ENCODE peak calls at places on chromosomes 13 and 19, in seven cellular contexts. X is right cardiac atrium, A is thoracic aorta, G is HCT116, L is body of pancreas, S is endothelial cell of umbilical vein, Z is right atrium auricular region. Q is an unnamed sample.
A peak's percentile ranks its signal among the peaks of the same experiment; 100 is the strongest.

GRCh38 chr13:109789262-109789661 is 2.9 kb upstream of the IRS2 start:
- DNase-seq in S (no peak), L (peak; percentile 58), A (no peak), G (no peak), X (peak; percentile 57), Z (no peak), Q (no peak)

GRCh38 chr13:40187324-40187795 is 479.1 kb downstream of the FOXO1 start:
- DNase-seq in Z (no peak), X (no peak), A (no peak), L (no peak), G (no peak), S (no peak), Q (no peak)

GRCh38 chr13:40495620-40496001 is 170.8 kb downstream of the FOXO1 start:
- DNase-seq in A (no peak), X (no peak), L (no peak), Z (no peak), S (peak; percentile 28), G (no peak), Q (no peak)

GRCh38 chr19:45231891-45232290 is 13.3 kb downstream of the EXOC3L2 start:
- DNase-seq in X (no peak), G (no peak), L (no peak), A (no peak), Z (no peak), S (no peak), Q (no peak)

GRCh38 chr19:45471866-45472556 is 4.2 kb downstream of the FOSB start:
- DNase-seq in S (no peak), Z (no peak), A (no peak), X (no peak), L (no peak), G (no peak), Q (no peak)

GRCh38 chr13:33799950-33800592 is 17.9 kb upstream of the RFC3 start:
- DNase-seq in L (no peak), G (peak; percentile 12), X (no peak), S (peak; percentile 67), A (no peak), Z (no peak), Q (no peak)

GRCh38 chr13:34640179-34640929 is 301.7 kb upstream of the NBEA start:
- DNase-seq in L (no peak), A (no peak), X (no peak), G (no peak), S (no peak), Z (no peak), Q (no peak)

GRCh38 chr13:30844548-30845296 is 61.3 kb upstream of the MEDAG start:
- DNase-seq in S (no peak), G (no peak), X (no peak), A (no peak), L (no peak), Z (no peak), Q (no peak)

GRCh38 chr19:29660835-29661234 is 4.4 kb upstream of the PLEKHF1 start:
- DNase-seq in A (no peak), X (peak; percentile 29), G (no peak), L (no peak), S (no peak), Z (no peak), Q (no peak)

GRCh38 chr19:7692417-7693088 is 9.4 kb downstream of the FCER2 start:
- DNase-seq in G (no peak), X (no peak), S (no peak), L (no peak), A (no peak), Z (no peak), Q (no peak)

GRCh38 chr13:74273591-74273990 is 139.4 kb upstream of the KLF12 start:
- DNase-seq in S (no peak), L (no peak), X (no peak), A (no peak), G (no peak), Z (no peak), Q (no peak)

GRCh38 chr19:28883241-28883693 is 329.7 kb downstream of the UQCRFS1 start:
- DNase-seq in X (peak; percentile 71), G (no peak), Z (no peak), S (no peak), A (no peak), L (no peak), Q (peak; percentile 52)

GRCh38 chr13:72505376-72505775 is 222.1 kb downstream of the MZT1 start:
- DNase-seq in L (no peak), S (no peak), G (no peak), Z (no peak), X (no peak), A (no peak), Q (no peak)

GRCh38 chr13:33441015-33441414 is 155.5 kb upstream of the STARD13 start:
- DNase-seq in X (no peak), Z (no peak), G (peak; percentile 15), A (no peak), S (peak; percentile 12), L (peak; percentile 63), Q (peak; percentile 23)

GRCh38 chr13:49444517-49445395 is 682 bp downstream of the SETDB2 start:
- DNase-seq in L (peak; percentile 31), A (no peak), S (no peak), Z (peak; percentile 60), G (no peak), X (no peak), Q (peak; percentile 26)

GRCh38 chr13:72643339-72643989 is 84.0 kb downstream of the MZT1 start:
- DNase-seq in L (peak; percentile 52), A (no peak), X (peak; percentile 75), Z (no peak), S (peak; percentile 58), G (peak; percentile 33), Q (peak; percentile 18)

GRCh38 chr13:73754727-73755292 is 379.4 kb downstream of the KLF12 start:
- DNase-seq in X (no peak), A (no peak), L (peak; percentile 9), Z (no peak), G (peak; percentile 40), S (peak; percentile 79), Q (no peak)

GRCh38 chr19:14305706-14306105 is 75.5 kb upstream of the ADGRE5 start:
- DNase-seq in A (no peak), X (no peak), G (no peak), Z (no peak), L (no peak), S (no peak), Q (no peak)

GRCh38 chr13:80448725-80449124 is 107.8 kb upstream of the SPRY2 start:
- DNase-seq in L (no peak), S (no peak), Z (no peak), A (no peak), X (no peak), G (no peak), Q (no peak)

GRCh38 chr19:35806597-35806996 is 6.0 kb downstream of the PRODH2 start:
- DNase-seq in S (no peak), A (no peak), G (no peak), Z (no peak), L (no peak), X (no peak), Q (peak; percentile 61)

GRCh38 chr19:35807633-35808032 is 5.0 kb downstream of the PRODH2 start:
- DNase-seq in A (no peak), S (no peak), X (no peak), L (no peak), G (no peak), Z (no peak), Q (no peak)

GRCh38 chr19:35801828-35802227 is 10.8 kb downstream of the PRODH2 start:
- DNase-seq in G (no peak), Z (no peak), A (no peak), L (no peak), X (no peak), S (no peak), Q (peak; percentile 25)

GRCh38 chr19:35811317-35812219 is 1.1 kb downstream of the PRODH2 start:
- DNase-seq in Z (no peak), X (no peak), L (no peak), G (no peak), S (no peak), A (no peak), Q (peak; percentile 49)

DNA sequence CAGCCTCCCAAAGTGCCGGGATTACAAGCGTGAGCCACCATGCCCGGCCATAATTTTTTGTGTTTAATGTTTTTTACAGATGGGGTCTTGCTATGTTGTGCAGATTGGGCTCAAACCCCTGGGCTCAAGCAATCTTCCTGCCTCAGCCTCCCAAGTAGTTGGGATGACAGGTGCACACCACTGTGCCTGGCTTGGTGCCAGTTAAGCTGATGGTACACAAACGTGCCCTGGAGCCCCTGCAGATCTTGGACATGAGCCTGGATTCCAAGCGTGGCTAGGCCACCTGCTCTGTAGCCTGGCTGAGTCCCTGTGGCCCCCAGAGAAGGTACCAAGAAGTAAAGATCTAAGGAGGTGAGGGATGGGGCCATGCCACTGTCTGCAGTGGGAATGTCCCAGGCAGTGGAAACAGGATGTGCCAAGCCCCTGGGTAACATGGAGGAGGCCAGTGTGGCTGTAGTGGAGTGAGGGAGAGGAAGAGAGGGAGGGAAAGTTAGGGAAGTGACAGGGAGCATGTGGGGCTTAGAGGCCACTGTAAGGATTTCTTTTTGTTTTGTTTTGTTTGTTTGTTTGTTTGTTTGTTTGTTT is 7.0 kb downstream of the PRODH2 start:
- DNase-seq in Z (no peak), G (no peak), A (no peak), S (no peak), L (no peak), X (no peak), Q (peak; percentile 20)
- H3K27me3 ChIP-seq in Z (no peaks in the 10 kb centered on the region), G (no peaks in the 10 kb centered on the region), A (no peaks in the 10 kb centered on the region), S (peaks cover 2% of the 10 kb centered on the region), L (no peaks in the 10 kb centered on the region), X (peaks cover 2% of the 10 kb centered on the region), Q (no peaks in the 10 kb centered on the region)

GRCh38 chr19:12994701-12995595 is at the start of gene NFIX:
- DNase-seq in A (no peak), G (no peak), L (peak; percentile 79), X (peak; percentile 91), S (peak; percentile 32), Z (no peak), Q (no peak)
- H3K27me3 ChIP-seq in A (no peaks in the 10 kb centered on the region), G (no peaks in the 10 kb centered on the region), L (no peaks in the 10 kb centered on the region), X (no peaks in the 10 kb centered on the region), S (no peaks in the 10 kb centered on the region), Z (no peaks in the 10 kb centered on the region), Q (peaks cover 64% of the 10 kb centered on the region)

DNA sequence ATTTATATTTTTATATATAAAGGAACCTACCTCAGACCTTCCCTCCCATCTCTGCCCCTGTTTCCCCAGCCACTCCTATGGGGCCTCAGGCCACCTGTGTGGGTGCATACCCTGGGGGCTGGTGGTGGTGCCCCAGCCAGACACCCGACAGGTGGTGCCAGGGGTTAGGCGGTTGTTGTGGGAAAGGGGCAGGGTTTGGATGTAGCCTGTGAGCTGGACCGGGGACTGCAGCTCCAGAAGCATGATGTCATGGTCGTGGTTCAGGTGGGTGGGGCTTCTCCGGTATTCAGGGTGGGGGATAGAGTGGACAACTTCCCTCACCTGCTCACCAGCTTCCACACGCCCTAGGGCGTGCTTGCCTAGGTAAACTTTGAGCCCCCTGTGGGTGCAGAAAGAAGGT is 5.2 kb downstream of the KLK13 start:
- DNase-seq in X (no peak), L (no peak), Z (no peak), G (no peak), S (no peak), A (no peak), Q (no peak)
- H3K27me3 ChIP-seq in X (no peaks in the 10 kb centered on the region), L (no peaks in the 10 kb centered on the region), Z (peaks cover 2% of the 10 kb centered on the region), G (peaks cover under 1% of the 10 kb centered on the region), S (no peaks in the 10 kb centered on the region), A (no peaks in the 10 kb centered on the region), Q (no peaks in the 10 kb centered on the region)

DNA sequence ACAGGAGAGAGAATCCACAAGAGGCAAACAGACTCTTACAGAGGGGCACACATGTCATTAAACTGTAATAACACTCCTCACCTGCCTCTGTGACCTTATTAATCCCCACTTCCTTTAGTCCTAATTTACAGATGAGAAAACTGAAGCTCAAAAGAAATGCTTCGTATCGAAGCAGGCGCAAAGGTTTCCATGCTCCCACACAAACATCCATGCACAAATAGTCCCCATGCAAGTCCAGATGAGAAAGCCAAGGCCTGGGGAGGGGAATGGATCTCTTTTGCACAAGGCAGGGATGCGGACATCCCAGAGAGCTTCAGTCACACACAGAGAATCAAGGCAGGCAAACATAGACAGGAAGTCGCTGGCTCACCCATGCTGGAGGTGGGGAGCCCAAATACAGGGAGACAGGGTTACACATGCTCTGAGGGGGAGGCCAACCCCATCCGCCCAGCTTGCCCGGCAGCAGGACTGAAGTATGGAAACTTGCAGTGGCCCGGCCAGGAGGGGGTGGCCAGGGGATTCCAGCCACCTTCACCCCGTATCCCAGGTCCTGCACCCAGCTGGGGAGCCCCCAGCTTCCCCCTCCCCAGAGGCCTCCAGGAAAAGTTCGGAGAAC is 468 bp downstream of the S1PR5 start:
- DNase-seq in L (no peak), A (no peak), Z (no peak), S (no peak), G (no peak), X (no peak), Q (no peak)
- H3K27me3 ChIP-seq in L (no peaks in the 10 kb centered on the region), A (peaks cover 5% of the 10 kb centered on the region), Z (peaks cover 5% of the 10 kb centered on the region), S (peaks cover 69% of the 10 kb centered on the region), G (no peaks in the 10 kb centered on the region), X (no peaks in the 10 kb centered on the region), Q (peaks cover 45% of the 10 kb centered on the region)

Q was measured in H7.